ENCODE peak calls at places on chromosomes 12 and 14, in six cellular contexts. F, A, U, P, E and J are unnamed samples.

GRCh38 chr14:87332001-87332400 is 661.0 kb downstream of the GALC start:
- DNase-seq in F (no peak), A (peak), U (no peak), P (no peak), E (no peak), J (no peak)

GRCh38 chr12:47903151-47903611 is 1.6 kb downstream of the VDR start:
- DNase-seq in F (no peak), A (peak), U (no peak), P (no peak), E (no peak), J (no peak)

GRCh38 chr12:55624056-55624455 is 12.6 kb upstream of the OR10P1 start:
- DNase-seq in F (no peak), A (no peak), U (no peak), P (no peak), E (no peak), J (no peak)

GRCh38 chr14:75539562-75540478 is 17.6 kb downstream of the BATF start:
- DNase-seq in F (no peak), A (no peak), U (no peak), P (no peak), E (no peak), J (no peak)

GRCh38 chr14:100660498-100661339 is 66.0 kb upstream of the DLK1 start:
- DNase-seq in F (no peak), A (no peak), U (no peak), P (no peak), E (no peak), J (no peak)

GRCh38 chr12:131910302-131911110 is 16.1 kb downstream of the ULK1 start:
- DNase-seq in F (no peak), A (no peak), U (no peak), P (no peak), E (no peak), J (no peak)

GRCh38 chr12:14431990-14432389 is 66.5 kb downstream of the ATF7IP start:
- DNase-seq in F (no peak), A (no peak), U (no peak), P (no peak), E (no peak), J (no peak)

GRCh38 chr12:10068634-10069033 is 30.2 kb downstream of the CLEC1A start:
- DNase-seq in F (no peak), A (no peak), U (no peak), P (no peak), E (peak), J (no peak)

GRCh38 chr14:70649803-70650202 is 8.1 kb downstream of the TTC9 start:
- DNase-seq in F (no peak), A (no peak), U (no peak), P (no peak), E (no peak), J (no peak)

GRCh38 chr14:60250318-60251035 is 1.5 kb downstream of the PPM1A start:
- DNase-seq in F (no peak), A (peak), U (no peak), P (peak), E (peak), J (peak)

GRCh38 chr12:2958432-2959193 is 584 bp upstream of the TEAD4 start:
- DNase-seq in F (peak), A (peak), U (no peak), P (peak), E (peak), J (no peak)

GRCh38 chr12:99752740-99753139 is 105.2 kb downstream of the GARIN6 start:
- DNase-seq in F (no peak), A (no peak), U (no peak), P (no peak), E (no peak), J (no peak)

GRCh38 chr14:65751510-65751909 is 339.0 kb downstream of the FUT8 start:
- DNase-seq in F (no peak), A (no peak), U (no peak), P (no peak), E (no peak), J (no peak)

GRCh38 chr12:6535960-6536847 is 1.9 kb downstream of the GAPDH start:
- DNase-seq in F (no peak), A (no peak), U (no peak), P (no peak), E (no peak), J (no peak)

GRCh38 chr14:101878222-101879211 is 85.9 kb upstream of the DYNC1H1 start:
- DNase-seq in F (no peak), A (no peak), U (peak), P (no peak), E (no peak), J (no peak)

GRCh38 chr12:98422809-98423208 is 92.6 kb upstream of the TMPO start:
- DNase-seq in F (no peak), A (no peak), U (no peak), P (no peak), E (peak), J (peak)

GRCh38 chr12:117010693-117011451 is 88.3 kb downstream of the TESC start:
- DNase-seq in F (no peak), A (peak), U (no peak), P (no peak), E (no peak), J (no peak)

GRCh38 chr12:116265361-116266128 is 11.9 kb downstream of the MED13L start:
- DNase-seq in F (no peak), A (peak), U (no peak), P (no peak), E (no peak), J (no peak)

GRCh38 chr12:15164997-15165659 is 56.1 kb downstream of the RERG start:
- DNase-seq in F (no peak), A (peak), U (no peak), P (no peak), E (no peak), J (no peak)

GRCh38 chr12:95762123-95762785 is 28.3 kb downstream of the NTN4 start:
- DNase-seq in F (no peak), A (no peak), U (no peak), P (no peak), E (no peak), J (no peak)

GRCh38 chr14:101088395-101088667 is 184.8 kb upstream of the RTL1 start:
- DNase-seq in F (no peak), A (no peak), U (no peak), P (no peak), E (no peak), J (no peak)

GRCh38 chr12:3820122-3820521 is 53.1 kb downstream of the PARP11 start:
- DNase-seq in F (no peak), A (no peak), U (no peak), P (no peak), E (no peak), J (no peak)

GRCh38 chr12:59834659-59835474 is 239.0 kb downstream of the SLC16A7 start:
- DNase-seq in F (no peak), A (peak), U (no peak), P (peak), E (no peak), J (peak)

GRCh38 chr14:54094765-54095164 is 138.1 kb upstream of the BMP4 start:
- DNase-seq in F (no peak), A (no peak), U (no peak), P (no peak), E (no peak), J (no peak)

GRCh38 chr12:41234672-41235071 is 46.6 kb downstream of the PDZRN4 start:
- DNase-seq in F (no peak), A (no peak), U (no peak), P (no peak), E (no peak), J (peak)

GRCh38 chr12:106429043-106429552 is 71.5 kb downstream of the POLR3B start:
- DNase-seq in F (no peak), A (peak), U (no peak), P (no peak), E (no peak), J (no peak)

GRCh38 chr14:68695326-68695768 is 97.5 kb downstream of the ZFP36L1 start:
- DNase-seq in F (no peak), A (peak), U (peak), P (no peak), E (no peak), J (no peak)

GRCh38 chr14:103444837-103445524 is 59.8 kb downstream of the MARK3 start:
- DNase-seq in F (no peak), A (peak), U (no peak), P (peak), E (no peak), J (no peak)

GRCh38 chr12:6647083-6647604 is at the start of gene ACRBP:
- DNase-seq in F (peak), A (peak), U (peak), P (no peak), E (peak), J (peak)

GRCh38 chr12:131787143-131787660 is 41.0 kb upstream of the MMP17 start:
- DNase-seq in F (no peak), A (no peak), U (no peak), P (no peak), E (no peak), J (no peak)

GRCh38 chr12:96770239-96770780 is 136.7 kb upstream of the NEDD1 start:
- DNase-seq in F (no peak), A (no peak), U (no peak), P (no peak), E (no peak), J (no peak)

DNA sequence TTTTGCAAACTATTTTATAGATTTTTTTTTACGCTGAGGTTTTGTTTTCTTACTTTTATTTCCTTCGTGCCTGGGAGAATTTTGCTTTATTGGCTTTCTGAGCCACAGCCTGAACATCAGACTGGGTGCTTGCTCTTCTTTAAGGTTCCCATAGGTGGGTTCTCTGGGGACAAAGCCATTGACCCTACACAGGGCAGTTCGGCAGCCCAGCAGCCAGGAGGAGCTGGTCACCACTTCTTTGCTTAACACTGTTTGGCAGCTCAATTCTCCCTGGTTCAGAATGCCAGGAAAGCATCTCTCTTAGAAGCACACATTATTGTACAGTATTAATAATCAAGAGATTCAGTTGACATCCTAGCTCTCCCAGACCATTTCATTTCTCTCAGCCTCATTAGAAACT is 140.8 kb upstream of the NEDD1 start:
- DNase-seq in F (no peak), A (no peak), U (no peak), P (no peak), E (no peak), J (no peak)
- TF ChIP-seq CTCF in F (no peak), A (peak), U (no peak), P (peak), E (no peak), J (no peak)

GRCh38 chr12:64142784-64143183 is 79.3 kb downstream of the KICS2 start:
- DNase-seq in F (no peak), A (no peak), U (no peak), P (no peak), E (no peak), J (no peak)
- TF ChIP-seq CTCF in F (no peak), A (no peak), U (no peak), P (no peak), E (no peak), J (no peak)

GRCh38 chr12:50084775-50085614 is at the start of gene SMARCD1:
- DNase-seq in F (peak), A (peak), U (peak), P (peak), E (peak), J (peak)

GRCh38 chr12:50079771-50080170 is 5.4 kb upstream of the SMARCD1 start:
- DNase-seq in F (no peak), A (no peak), U (no peak), P (no peak), E (no peak), J (no peak)

GRCh38 chr12:50081096-50081808 is 3.9 kb upstream of the SMARCD1 start:
- DNase-seq in F (no peak), A (no peak), U (no peak), P (no peak), E (no peak), J (no peak)

GRCh38 chr12:50083301-50083700 is 1.8 kb upstream of the SMARCD1 start:
- DNase-seq in F (no peak), A (no peak), U (no peak), P (no peak), E (no peak), J (no peak)

GRCh38 chr12:50082644-50083043 is 2.5 kb upstream of the SMARCD1 start:
- DNase-seq in F (no peak), A (no peak), U (no peak), P (no peak), E (no peak), J (no peak)
- TF ChIP-seq CTCF in F (no peak), A (no peak), U (no peak), P (no peak), E (no peak), J (no peak)

DNA sequence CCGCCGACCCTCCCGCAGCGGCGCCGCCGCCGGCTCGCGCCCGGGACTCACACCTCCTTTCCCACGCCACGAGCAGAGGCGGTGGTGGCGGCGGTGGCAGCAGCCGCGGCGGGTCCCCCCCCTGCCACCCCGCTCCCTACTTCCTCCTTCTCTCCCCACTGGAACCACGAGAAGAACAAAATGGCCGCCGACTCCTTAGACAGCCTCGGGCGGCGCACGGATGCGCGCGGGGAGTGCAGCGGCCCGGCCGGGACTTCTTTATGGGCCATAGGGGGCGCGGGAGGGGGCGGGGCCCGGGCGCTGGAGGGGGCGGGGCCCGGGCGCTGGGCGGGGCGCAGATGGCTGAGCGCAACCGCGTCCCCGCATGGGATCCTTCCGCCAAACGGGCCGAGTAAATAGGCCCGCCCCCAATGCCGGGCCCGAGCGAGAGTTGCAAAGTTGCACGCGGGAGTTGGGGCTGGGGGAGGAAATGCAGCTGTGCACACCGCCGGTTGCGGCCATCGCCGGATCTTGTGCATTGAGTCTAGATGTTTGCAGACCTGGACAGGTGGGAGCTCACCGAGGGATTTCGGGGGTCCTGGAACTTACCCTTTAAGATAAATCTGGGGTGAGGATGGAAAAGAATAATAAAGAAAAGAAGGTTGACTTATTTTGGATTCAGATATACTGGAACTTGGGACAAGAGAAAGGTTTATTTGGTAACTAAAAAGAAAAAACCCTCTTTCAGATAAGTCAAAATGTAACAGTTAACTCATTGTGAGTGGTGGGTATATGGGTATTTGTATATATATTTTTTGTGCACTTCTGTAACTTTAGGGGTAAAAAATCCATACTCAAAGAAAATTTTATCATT is at the start of gene PPP1CC:
- DNase-seq in F (peak), A (peak), U (peak), P (peak), E (peak), J (peak)
- TF ChIP-seq CTCF in F (no peak), A (no peak), U (no peak), P (no peak), E (no peak), J (no peak)

DNA sequence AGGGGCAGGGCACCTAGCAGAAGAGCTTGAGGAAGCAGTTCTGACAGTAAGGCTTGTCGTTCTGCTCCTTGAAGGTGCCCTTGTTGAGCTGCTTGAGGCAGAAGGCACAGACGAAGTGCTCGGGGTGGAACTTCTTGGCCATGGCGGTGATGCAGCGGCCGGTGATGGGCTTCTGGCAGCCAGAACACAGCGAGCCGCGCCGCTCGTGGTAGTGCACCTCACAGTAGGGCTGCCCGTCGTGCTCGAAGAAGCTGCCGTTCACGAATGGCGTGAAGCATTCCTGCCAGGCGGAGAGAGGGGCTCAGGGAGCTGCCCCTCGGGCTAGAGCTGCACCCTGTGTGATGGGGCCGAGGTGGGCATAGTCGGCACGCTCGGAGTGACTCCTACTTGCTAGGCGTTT is 11.4 kb upstream of the RPLP0 start:
- DNase-seq in F (no peak), A (no peak), U (no peak), P (peak), E (no peak), J (no peak)
- TF ChIP-seq CTCF in F (no peak), A (no peak), U (no peak), P (no peak), E (no peak), J (no peak)

GRCh38 chr12:24780969-24781368 is 167.9 kb downstream of the BCAT1 start:
- DNase-seq in F (no peak), A (peak), U (no peak), P (peak), E (no peak), J (no peak)

GRCh38 chr12:24776856-24777255 is 172.0 kb downstream of the BCAT1 start:
- DNase-seq in F (no peak), A (peak), U (no peak), P (no peak), E (no peak), J (no peak)

GRCh38 chr12:24777359-24777758 is 171.5 kb downstream of the BCAT1 start:
- DNase-seq in F (no peak), A (no peak), U (no peak), P (no peak), E (no peak), J (no peak)

GRCh38 chr12:24773996-24774395 is 174.9 kb downstream of the BCAT1 start:
- DNase-seq in F (no peak), A (no peak), U (no peak), P (no peak), E (no peak), J (no peak)

GRCh38 chr12:24778486-24779304 is 170.2 kb downstream of the BCAT1 start:
- DNase-seq in F (no peak), A (peak), U (no peak), P (peak), E (peak), J (no peak)
- TF ChIP-seq CTCF in F (peak), A (peak), U (peak), P (peak), E (peak), J (peak)